ENCODE peak calls at places on chromosome 2, in four cellular contexts. V is ovary, G is tibial nerve, W is fibroblast of lung. L is an unnamed sample. For H3K36me3 and H3K4me1, the result is how much of the 10 kb centered on the place peaks cover.

GRCh38 chr2:127604986-127605385 is 41.0 kb upstream of the GPR17 start:
- DNase-seq in G (no peak), W (no peak), V (no peak), L (no peak)

GRCh38 chr2:176165598-176166055 is 8.5 kb downstream of the HOXD3 start:
- DNase-seq in V (peak), W (no peak), G (no peak), L (no peak)

GRCh38 chr2:200255549-200255948 is 50.9 kb upstream of the SPATS2L start:
- DNase-seq in G (no peak), W (no peak), V (no peak), L (no peak)

GRCh38 chr2:176184749-176185148 is 3.7 kb upstream of the HOXD1 start:
- DNase-seq in V (no peak), W (no peak), G (no peak), L (no peak)

GRCh38 chr2:146734042-146734715 is 1110.7 kb upstream of the ACVR2A start:
- DNase-seq in G (no peak), W (peak), V (no peak), L (no peak)

GRCh38 chr2:25528173-25528572 is 145.2 kb downstream of the DTNB start:
- DNase-seq in W (peak), V (no peak), G (no peak), L (peak)

GRCh38 chr2:15591692-15592463 is at the start of gene DDX1:
- DNase-seq in G (peak), V (peak), W (peak), L (peak)

GRCh38 chr2:102520009-102520408 is 47.0 kb downstream of the SLC9A4 start:
- DNase-seq in G (no peak), W (no peak), V (no peak), L (no peak)

GRCh38 chr2:205212357-205212756 is 469.9 kb upstream of the NRP2 start:
- DNase-seq in W (no peak), V (no peak), G (no peak), L (no peak)

GRCh38 chr2:164719996-164720941 is 99.0 kb upstream of the GRB14 start:
- DNase-seq in G (no peak), W (peak), V (no peak), L (no peak)

GRCh38 chr2:74502720-74503505 is 3.5 kb upstream of the LBX2 start:
- DNase-seq in G (peak), W (peak), V (no peak), L (peak)

GRCh38 chr2:85396531-85397470 is 13.4 kb downstream of the CAPG start:
- DNase-seq in V (no peak), W (no peak), G (no peak), L (no peak)

GRCh38 chr2:28362991-28363521 is 29.6 kb upstream of the FOSL2 start:
- DNase-seq in W (no peak), V (no peak), G (no peak), L (no peak)

GRCh38 chr2:216474925-216475670 is 23.5 kb upstream of the RPL37A start:
- DNase-seq in G (no peak), W (no peak), V (no peak), L (no peak)

GRCh38 chr2:164028764-164029534 is 293.1 kb upstream of the FIGN start:
- DNase-seq in W (peak), V (no peak), G (no peak), L (no peak)

GRCh38 chr2:109128466-109129355 is at the start of gene SH3RF3:
- DNase-seq in V (peak), W (peak), G (no peak), L (peak)

GRCh38 chr2:133292267-133292666 is 276.0 kb downstream of the NCKAP5 start:
- DNase-seq in V (no peak), G (no peak), W (no peak), L (no peak)

GRCh38 chr2:179226961-179227259 is 37.7 kb downstream of the SESTD1 start:
- DNase-seq in W (no peak), V (no peak), G (no peak), L (no peak)

GRCh38 chr2:206424134-206424533 is 19.2 kb upstream of the ADAM23 start:
- DNase-seq in W (peak), G (no peak), V (no peak), L (no peak)

GRCh38 chr2:3461781-3462492 is 57.4 kb downstream of the ADI1 start:
- DNase-seq in V (no peak), W (peak), G (peak), L (no peak)

GRCh38 chr2:30689496-30690125 is 117.6 kb downstream of the CAPN13 start:
- DNase-seq in V (no peak), G (no peak), W (no peak), L (no peak)

GRCh38 chr2:240921319-240922233 is 15.4 kb downstream of the CROCC2 start:
- DNase-seq in V (peak), W (peak), G (peak), L (peak)

GRCh38 chr2:127485694-127486071 is 40.6 kb downstream of the IWS1 start:
- DNase-seq in W (no peak), V (no peak), G (no peak), L (no peak)

GRCh38 chr2:168722592-168722991 is 79.8 kb upstream of the NOSTRIN start:
- DNase-seq in G (no peak), V (no peak), W (peak), L (no peak)

GRCh38 chr2:66683599-66683998 is 248.7 kb downstream of the MEIS1 start:
- DNase-seq in G (no peak), W (no peak), V (no peak), L (no peak)

GRCh38 chr2:238231251-238231793 is 8.5 kb downstream of the HES6 start:
- DNase-seq in W (peak), G (peak), V (peak), L (no peak)

GRCh38 chr2:183678908-183679307 is 554.7 kb downstream of the NUP35 start:
- DNase-seq in G (no peak), V (no peak), W (no peak), L (no peak)

GRCh38 chr2:229033816-229034215 is 237.3 kb downstream of the PID1 start:
- DNase-seq in V (no peak), G (no peak), W (no peak), L (no peak)

GRCh38 chr2:171923206-171923605 is 945 bp downstream of the HAT1 start:
- DNase-seq in G (no peak), W (peak), V (peak), L (peak)

GRCh38 chr2:109272461-109272860 is 143.5 kb downstream of the SH3RF3 start:
- DNase-seq in W (peak), G (no peak), V (no peak), L (no peak)

GRCh38 chr2:38528008-38528442 is 74.7 kb downstream of the HNRNPLL start:
- DNase-seq in W (peak), V (peak), G (no peak), L (peak)

GRCh38 chr2:212494413-212495020 is 44.1 kb downstream of the ERBB4 start:
- DNase-seq in V (no peak), W (no peak), G (no peak), L (no peak)

GRCh38 chr2:237700583-237701032 is 73.2 kb downstream of the LRRFIP1 start:
- DNase-seq in V (no peak), G (no peak), W (peak), L (no peak)

GRCh38 chr2:10163498-10164486 is 41.3 kb downstream of the RRM2 start:
- DNase-seq in V (no peak), G (no peak), W (peak), L (no peak)

GRCh38 chr2:189848276-189848675 is 64.0 kb downstream of the PMS1 start:
- DNase-seq in G (no peak), V (no peak), W (peak), L (no peak)

GRCh38 chr2:237178396-237178795 is 92.7 kb downstream of the COPS8 start:
- DNase-seq in W (peak), V (no peak), G (no peak), L (peak)

GRCh38 chr2:211944572-211944971 is 594.0 kb downstream of the ERBB4 start:
- DNase-seq in V (no peak), G (no peak), W (no peak), L (no peak)

DNA sequence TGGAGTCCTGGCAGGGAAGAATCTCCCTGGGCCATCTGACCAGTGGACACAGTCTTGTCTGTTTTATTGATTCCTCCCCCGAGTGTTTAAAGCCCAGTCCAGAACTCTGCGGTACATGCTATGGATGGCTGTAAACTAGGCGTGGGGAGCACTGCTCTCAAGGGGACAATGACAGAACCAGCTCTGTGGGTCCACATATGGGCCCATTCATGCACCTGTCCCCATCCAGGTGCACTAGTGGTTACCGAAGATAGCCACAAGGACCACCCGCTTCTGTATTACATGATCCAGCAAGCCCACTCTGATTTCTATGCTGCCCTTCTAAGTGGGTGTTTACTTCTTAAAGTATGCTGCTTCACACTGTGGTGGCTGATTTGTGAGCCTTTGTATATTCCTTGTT is 21.0 kb downstream of the CHST10 start:
- DNase-seq in G (no peak), V (no peak), W (no peak), L (peak)
- H3K36me3 ChIP-seq in G (half or more), V (under half), W (under half), L (under half)

GRCh38 chr2:120726245-120726644 is 9.4 kb upstream of the GLI2 start:
- DNase-seq in W (no peak), V (no peak), G (no peak), L (no peak)
- H3K4me1 ChIP-seq in W (under half), V (under half), G (under half), L (under half)

DNA sequence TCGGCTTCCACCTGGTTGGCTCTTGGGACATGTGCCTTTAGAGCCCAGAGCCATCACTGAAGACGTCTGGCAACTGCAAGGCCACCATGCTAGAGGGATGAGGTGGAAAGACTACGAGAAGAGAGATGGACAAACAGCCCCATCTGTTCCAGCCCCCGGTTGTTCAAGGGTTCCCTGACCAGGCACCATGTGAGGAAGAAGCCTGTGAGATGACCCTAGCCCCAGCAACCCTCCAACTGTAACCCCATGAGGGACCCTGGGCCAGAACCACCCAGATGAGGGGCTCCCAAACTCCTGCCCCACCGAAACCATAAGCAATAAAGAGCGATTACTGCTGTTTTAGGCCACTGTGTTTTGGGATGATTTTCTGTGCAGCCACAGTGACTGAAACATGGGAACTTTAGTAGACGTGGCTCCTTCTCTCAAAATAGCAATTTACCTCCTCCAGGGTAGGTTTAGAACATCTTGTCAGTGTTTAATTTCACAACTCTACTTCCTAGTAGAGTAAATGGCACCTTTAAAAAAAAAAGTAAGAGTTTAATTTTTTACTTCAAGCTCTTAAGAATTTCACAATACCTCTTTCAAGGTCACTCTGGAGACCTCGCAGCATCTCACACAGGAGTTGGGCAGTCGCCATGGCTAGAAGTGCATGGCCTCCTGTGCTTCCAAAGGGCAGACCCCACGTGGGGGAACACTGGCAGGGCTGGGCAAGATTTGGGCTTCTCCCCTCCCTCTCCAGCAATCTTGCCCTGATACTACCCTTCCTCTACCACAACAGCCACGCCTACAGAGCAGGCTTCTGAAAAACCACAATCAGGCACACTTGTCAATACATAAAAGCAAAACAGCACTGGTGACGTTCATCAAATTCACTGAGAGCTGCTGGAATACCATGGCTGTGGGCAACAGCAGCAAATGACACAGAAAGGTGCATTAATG is 48.8 kb downstream of the TMEM163 start:
- DNase-seq in V (peak), G (no peak), W (no peak), L (no peak)
- H3K27ac ChIP-seq in V (peak), G (no peak), W (no peak), L (no peak)

GRCh38 chr2:1891147-1891546 is 146.8 kb upstream of the PXDN start:
- DNase-seq in G (no peak), V (no peak), W (no peak), L (no peak)
- H3K36me3 ChIP-seq in G (under half), V (under half), W (under half), L (under half)

DNA sequence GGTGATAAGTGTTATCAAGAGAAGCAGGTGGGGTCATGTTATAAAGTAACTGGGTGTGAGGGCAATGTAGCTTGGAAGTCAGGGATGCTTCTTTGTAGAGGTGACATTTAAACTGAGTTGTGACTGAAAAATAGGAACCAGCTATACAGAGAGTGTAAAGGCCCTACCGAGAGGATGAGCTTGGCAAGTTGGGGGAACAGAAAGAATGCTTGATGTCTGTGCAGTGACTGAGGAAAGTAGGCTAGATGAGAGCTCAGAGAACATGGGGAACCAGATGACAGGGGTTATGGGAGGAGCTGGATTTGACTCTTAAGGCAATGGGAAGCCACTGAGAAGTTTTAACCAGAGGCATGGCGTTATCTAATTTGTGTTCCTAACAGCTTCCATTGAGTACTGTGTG is 115.3 kb downstream of the DOCK10 start:
- DNase-seq in V (no peak), W (no peak), G (no peak), L (no peak)
- H3K4me1 ChIP-seq in V (under half), W (under half), G (under half), L (under half)

GRCh38 chr2:188628989-188629889 is 337.6 kb downstream of the GULP1 start:
- DNase-seq in G (peak), V (no peak), W (peak), L (no peak)
- H3K27ac ChIP-seq in G (no peak), V (peak), W (no peak), L (no peak)

DNA sequence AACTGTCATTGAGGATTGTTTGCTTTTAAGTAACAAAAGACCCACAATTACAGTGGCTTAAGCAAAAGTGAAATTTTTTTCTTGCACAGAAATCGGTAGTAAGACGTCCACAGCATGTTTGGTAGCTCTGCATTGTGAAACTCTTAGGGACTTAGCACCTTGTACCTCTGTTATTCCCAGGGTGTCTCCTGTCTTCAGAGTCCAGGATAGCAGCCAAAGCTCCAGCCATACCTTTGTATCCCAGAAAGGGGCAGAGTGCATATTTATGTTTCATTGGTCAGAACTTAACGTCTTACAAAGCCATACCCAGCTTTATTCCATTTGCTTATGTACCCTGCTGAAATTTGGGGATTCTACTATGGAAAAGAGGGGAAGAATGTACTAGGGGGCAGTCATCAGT is 32.8 kb downstream of the RMND5A start:
- DNase-seq in W (no peak), V (no peak), G (no peak), L (no peak)
- H3K36me3 ChIP-seq in W (under half), V (under half), G (under half), L (under half)

DNA sequence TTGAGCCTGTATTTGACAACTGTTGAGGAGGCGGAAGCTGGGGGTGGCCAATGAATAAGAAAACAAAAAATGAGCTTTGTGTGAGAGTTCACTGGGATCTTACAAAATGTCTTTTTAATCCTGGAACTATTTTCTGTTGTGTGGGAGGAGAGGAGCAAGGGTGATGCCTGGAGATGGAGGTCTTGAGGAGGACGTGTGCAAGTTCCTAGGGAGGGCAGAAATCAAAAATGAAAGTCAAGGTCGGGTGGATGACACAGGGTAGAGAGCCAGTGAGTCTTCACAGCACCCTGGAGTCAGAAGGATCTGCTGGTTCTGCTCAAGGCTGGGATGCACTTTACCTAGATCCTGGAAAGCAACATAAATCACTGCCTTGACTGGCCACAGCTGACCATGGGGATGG is 180.3 kb upstream of the PKDCC start:
- DNase-seq in W (no peak), G (no peak), V (no peak), L (peak)
- H3K4me1 ChIP-seq in W (under half), G (under half), V (under half), L (half or more)

GRCh38 chr2:20496477-20496876 is 49.6 kb downstream of the RHOB start:
- DNase-seq in G (peak), W (peak), V (no peak), L (no peak)
- H3K27ac ChIP-seq in G (no peak), W (no peak), V (no peak), L (peak)

GRCh38 chr2:54038835-54039234 is 68.0 kb upstream of the PSME4 start:
- DNase-seq in G (no peak), V (no peak), W (peak), L (no peak)
- H3K36me3 ChIP-seq in G (under half), V (under half), W (under half), L (under half)

L was measured in SJSA1.